ENCODE peak calls at places on chromosomes 6 and 20, in six cellular contexts. M, G, I, A, Q and W are unnamed samples.

GRCh38 chr20:53420061-53420460 is 173.6 kb downstream of the ZNF217 start:
- DNase-seq in M (no peak), Q (no peak), A (no peak), G (no peak), I (no peak), W (no peak)

GRCh38 chr6:75691012-75691411 is 58.0 kb upstream of the MYO6 start:
- DNase-seq in G (no peak), M (no peak), A (peak), Q (no peak), I (no peak), W (no peak)

GRCh38 chr20:12882832-12883506 is 125.8 kb upstream of the SPTLC3 start:
- DNase-seq in G (no peak), A (peak), I (no peak), M (no peak), Q (no peak), W (no peak)

GRCh38 chr20:56893206-56893605 is 264.1 kb downstream of the TFAP2C start:
- DNase-seq in A (no peak), M (no peak), G (no peak), I (no peak), Q (no peak), W (no peak)

GRCh38 chr6:68326762-68327161 is 308.3 kb upstream of the ADGRB3 start:
- DNase-seq in M (no peak), A (no peak), Q (no peak), G (no peak), I (no peak), W (no peak)

GRCh38 chr6:35360349-35361138 is 18.2 kb downstream of the PPARD start:
- DNase-seq in A (no peak), Q (no peak), G (no peak), M (peak), I (no peak), W (no peak)

GRCh38 chr6:54602591-54602990 is 244.0 kb upstream of the FAM83B start:
- DNase-seq in Q (no peak), I (no peak), G (no peak), M (no peak), A (no peak), W (no peak)

GRCh38 chr6:44131880-44132279 is 4.5 kb downstream of the TMEM63B start:
- DNase-seq in M (no peak), A (no peak), Q (no peak), G (no peak), I (no peak), W (no peak)

GRCh38 chr6:4647414-4648365 is 128.5 kb upstream of the CDYL start:
- DNase-seq in M (peak), A (peak), G (peak), I (peak), Q (peak), W (peak)

GRCh38 chr6:161482517-161482903 is 208.6 kb upstream of the AGPAT4 start:
- DNase-seq in I (no peak), Q (no peak), M (no peak), G (no peak), A (no peak), W (no peak)

GRCh38 chr6:128494440-128494839 is 26.0 kb downstream of the PTPRK start:
- DNase-seq in Q (no peak), G (no peak), I (no peak), A (no peak), M (no peak), W (no peak)

GRCh38 chr6:88867841-88868558 is 95.4 kb downstream of the RNGTT start:
- DNase-seq in I (no peak), Q (no peak), G (no peak), A (no peak), M (no peak), W (no peak)

GRCh38 chr6:167653561-167653960 is 173.2 kb upstream of the AFDN start:
- DNase-seq in A (no peak), G (no peak), M (no peak), I (no peak), Q (no peak), W (no peak)

DNA sequence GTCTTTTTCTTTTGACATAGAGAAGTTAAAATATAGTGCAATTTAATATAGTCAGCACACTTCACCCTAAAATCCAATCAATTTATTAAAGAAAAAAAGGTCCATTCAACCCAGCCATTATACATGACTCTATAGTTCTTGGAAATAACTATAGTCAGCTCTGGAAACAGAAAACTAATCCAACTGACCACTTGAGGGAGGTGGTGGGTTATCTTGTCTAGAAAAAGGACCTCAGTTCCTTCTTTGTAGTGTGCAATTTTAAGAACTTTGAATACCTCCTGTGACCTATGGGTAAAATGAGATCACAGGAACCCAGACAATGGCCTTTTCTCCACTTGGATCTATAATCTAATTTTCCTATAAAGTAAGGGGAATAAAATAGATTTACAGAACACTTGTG is 163.6 kb upstream of the CENPW start:
- DNase-seq in G (no peak), Q (no peak), A (peak), I (no peak), M (no peak), W (no peak)
- H3K4me3 ChIP-seq in G (no peak), Q (no peak), A (no peak), I (no peak), M (no peak), W (no peak)

DNA sequence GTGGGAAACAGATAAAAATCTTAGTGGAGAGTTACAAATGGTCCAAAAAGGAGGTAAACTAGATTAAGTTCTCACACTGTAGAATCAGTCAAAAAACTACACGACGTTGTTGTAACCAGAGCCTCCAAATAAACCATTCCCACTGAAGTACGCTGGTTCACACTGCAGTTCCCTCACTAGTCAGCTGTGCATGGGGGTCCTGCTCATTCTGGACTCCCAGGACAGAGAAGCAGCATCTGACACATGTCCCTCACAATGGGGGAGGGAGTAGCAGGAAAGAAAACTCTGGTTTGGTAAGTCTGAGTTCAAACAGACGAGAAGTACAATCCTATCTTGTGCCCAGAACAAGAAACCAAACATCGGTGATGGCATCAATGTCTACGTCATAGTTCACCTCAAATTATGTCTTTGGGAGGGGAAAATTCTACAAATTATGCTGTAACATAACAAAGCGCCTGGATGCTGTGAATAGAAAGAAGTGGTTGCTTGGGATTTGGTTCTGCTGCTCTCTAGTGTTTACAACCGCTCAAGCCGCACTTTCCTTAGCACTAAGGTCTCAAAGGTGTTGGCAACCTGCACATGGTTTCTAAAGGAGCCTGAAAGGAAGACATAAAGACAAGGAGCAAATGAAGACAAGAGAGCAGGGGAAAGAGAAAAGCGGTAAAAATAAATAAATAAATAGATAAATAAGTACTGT is 208.0 kb downstream of the GMDS start:
- DNase-seq in M (no peak), G (peak), I (no peak), A (peak), Q (no peak), W (no peak)
- H3K4me3 ChIP-seq in M (no peak), G (no peak), I (no peak), A (no peak), Q (no peak), W (no peak)

GRCh38 chr20:23254034-23254433 is 96.6 kb upstream of the NXT1 start:
- DNase-seq in I (no peak), M (no peak), A (no peak), G (no peak), Q (no peak), W (peak)

GRCh38 chr20:23253524-23253923 is 97.1 kb upstream of the NXT1 start:
- DNase-seq in A (no peak), G (no peak), M (no peak), I (no peak), Q (no peak), W (no peak)

GRCh38 chr20:23254505-23254904 is 96.1 kb upstream of the NXT1 start:
- DNase-seq in I (no peak), Q (no peak), A (no peak), G (no peak), M (no peak), W (no peak)

GRCh38 chr20:23249541-23249940 is 101.0 kb upstream of the NXT1 start:
- DNase-seq in G (no peak), Q (no peak), A (no peak), I (no peak), M (no peak), W (no peak)

DNA sequence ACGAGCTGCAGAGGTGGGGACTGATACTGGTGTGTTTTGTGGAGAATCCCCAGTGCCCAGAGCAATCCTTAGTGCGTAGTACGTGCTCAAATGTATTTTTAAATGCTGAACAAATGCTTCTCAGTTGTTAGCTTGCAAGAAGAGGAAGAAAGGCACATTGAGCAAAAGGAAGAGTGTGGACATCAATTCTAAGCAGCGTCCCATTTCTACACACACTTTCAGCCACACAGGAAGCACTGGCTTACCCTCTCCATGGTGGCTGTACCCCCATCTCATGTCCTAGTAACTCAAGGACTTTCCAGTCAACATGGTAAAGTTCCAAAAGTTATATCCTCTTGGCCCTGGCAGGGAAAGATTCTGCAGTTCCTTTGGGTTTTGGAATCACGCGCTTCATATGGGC is 98.8 kb upstream of the NXT1 start:
- DNase-seq in A (no peak), Q (no peak), M (no peak), G (no peak), I (no peak), W (no peak)
- H3K4me3 ChIP-seq in A (no peak), Q (no peak), M (no peak), G (no peak), I (no peak), W (no peak)

GRCh38 chr20:62953839-62954703 is 1.6 kb downstream of the SLC17A9 start:
- DNase-seq in M (peak), Q (peak), A (peak), G (peak), I (peak), W (peak)

GRCh38 chr20:62951896-62952372 is 575 bp upstream of the SLC17A9 start:
- DNase-seq in I (no peak), G (no peak), A (no peak), Q (no peak), M (no peak), W (no peak)

GRCh38 chr20:62952373-62953166 is at the start of gene SLC17A9:
- DNase-seq in A (no peak), I (peak), M (peak), G (no peak), Q (peak), W (peak)

GRCh38 chr20:62951143-62951895 is 1.2 kb upstream of the SLC17A9 start:
- DNase-seq in A (no peak), M (no peak), G (no peak), I (no peak), Q (no peak), W (no peak)

DNA sequence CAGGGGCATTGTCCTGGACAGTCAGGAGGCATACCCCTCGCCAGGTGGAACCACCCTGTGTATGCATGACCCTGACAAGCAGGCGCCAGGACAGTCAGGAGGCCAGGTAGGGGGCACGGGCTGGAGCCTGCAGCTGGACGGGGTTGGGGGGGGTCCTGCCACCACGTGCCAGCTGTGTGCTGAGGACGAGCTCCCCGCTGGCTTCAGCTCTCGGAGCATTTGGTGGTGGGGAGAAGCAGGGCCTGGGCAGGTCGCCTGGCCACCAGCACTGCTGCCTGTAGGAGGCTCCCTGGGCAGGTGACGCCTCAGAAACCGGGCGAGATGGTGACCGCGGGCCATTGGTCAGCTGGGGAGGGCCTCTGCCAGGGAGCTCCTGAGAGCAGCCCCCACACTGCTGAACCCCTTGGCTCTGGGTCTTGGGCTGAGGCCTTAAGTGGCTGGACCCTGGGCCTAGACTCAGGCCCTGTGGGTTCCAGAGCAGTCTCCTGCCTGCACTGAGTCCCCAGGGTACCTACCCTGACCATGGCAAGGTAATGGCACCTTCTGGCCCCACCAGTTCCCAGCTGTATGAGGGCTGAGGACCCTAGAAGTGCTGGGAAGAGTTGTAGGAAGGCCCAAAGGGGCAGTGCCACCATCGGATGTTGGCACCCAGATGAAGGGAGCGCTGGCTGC is 794 bp downstream of the SLC17A9 start:
- DNase-seq in M (no peak), I (no peak), G (no peak), A (no peak), Q (no peak), W (no peak)
- H3K4me3 ChIP-seq in M (peak), I (peak), G (peak), A (peak), Q (peak), W (peak)

GRCh38 chr6:155142902-155143609 is 120.8 kb upstream of the CLDN20 start:
- DNase-seq in Q (no peak), A (peak), M (no peak), G (no peak), I (no peak), W (no peak)
- H3K4me3 ChIP-seq in Q (peak), A (peak), M (peak), G (peak), I (peak), W (peak)

GRCh38 chr20:21515300-21516179 is 1.7 kb upstream of the NKX2-2 start:
- DNase-seq in A (no peak), M (no peak), Q (no peak), G (no peak), I (no peak), W (no peak)

GRCh38 chr20:21516861-21517565 is 3.1 kb upstream of the NKX2-2 start:
- DNase-seq in Q (no peak), A (no peak), I (no peak), G (no peak), M (no peak), W (no peak)

GRCh38 chr20:21517566-21518277 is 3.9 kb upstream of the NKX2-2 start:
- DNase-seq in I (no peak), M (no peak), Q (no peak), A (no peak), G (no peak), W (no peak)

GRCh38 chr20:21514553-21515251 is 838 bp upstream of the NKX2-2 start:
- DNase-seq in I (no peak), M (no peak), Q (no peak), A (no peak), G (no peak), W (no peak)

GRCh38 chr20:21516180-21516567 is 2.3 kb upstream of the NKX2-2 start:
- DNase-seq in G (no peak), A (no peak), I (no peak), Q (no peak), M (no peak), W (no peak)
- H3K4me3 ChIP-seq in G (no peak), A (no peak), I (no peak), Q (no peak), M (no peak), W (no peak)

GRCh38 chr6:73710948-73711347 is 14.9 kb downstream of the CD109 start:
- DNase-seq in A (no peak), G (no peak), I (no peak), Q (no peak), M (no peak), W (no peak)

GRCh38 chr6:73712536-73712935 is 16.5 kb downstream of the CD109 start:
- DNase-seq in I (no peak), M (no peak), G (no peak), A (no peak), Q (no peak), W (no peak)

GRCh38 chr6:73713426-73714147 is 17.6 kb downstream of the CD109 start:
- DNase-seq in G (no peak), A (no peak), I (no peak), M (no peak), Q (no peak), W (no peak)

GRCh38 chr6:73710470-73710869 is 14.5 kb downstream of the CD109 start:
- DNase-seq in A (peak), Q (peak), I (no peak), G (no peak), M (no peak), W (no peak)

GRCh38 chr6:73714227-73714626 is 18.2 kb downstream of the CD109 start:
- DNase-seq in Q (no peak), A (no peak), G (no peak), M (no peak), I (no peak), W (no peak)
- H3K4me3 ChIP-seq in Q (no peak), A (no peak), G (no peak), M (no peak), I (no peak), W (no peak)